ENCODE peak calls at places on chromosomes 6 and 20, in four cellular contexts. H is heart left ventricle, N is neural progenitor cell, K is cardiac muscle cell. U is an unnamed sample.

GRCh38 chr6:92826633-92827032 is 592.7 kb downstream of the EPHA7 start:
- DNase-seq in N (no peak), K (no peak), H (no peak), U (no peak)

GRCh38 chr6:15929685-15930084 is 199.2 kb upstream of the MYLIP start:
- DNase-seq in H (no peak), N (no peak), K (no peak), U (no peak)

GRCh38 chr6:54579011-54579410 is 267.6 kb upstream of the FAM83B start:
- DNase-seq in N (peak), K (no peak), H (no peak), U (no peak)

GRCh38 chr6:157861814-157862213 is 38.8 kb downstream of the SNX9 start:
- DNase-seq in H (no peak), K (no peak), N (no peak), U (no peak)

GRCh38 chr6:166487148-166487547 is 99.3 kb downstream of the RAMACL start:
- DNase-seq in H (no peak), N (no peak), K (no peak), U (no peak)

GRCh38 chr6:128725271-128726233 is 157.4 kb upstream of the LAMA2 start:
- DNase-seq in K (peak), H (peak), N (peak), U (no peak)

GRCh38 chr6:80610821-80611220 is 504.4 kb downstream of the BCKDHB start:
- DNase-seq in K (no peak), N (no peak), H (no peak), U (no peak)

GRCh38 chr6:41367700-41368099 is 32.3 kb downstream of the NCR2 start:
- DNase-seq in N (peak), H (peak), K (peak), U (peak)

GRCh38 chr6:50062051-50062450 is 12.3 kb upstream of the DEFB112 start:
- DNase-seq in N (peak), K (peak), H (no peak), U (no peak)

GRCh38 chr20:63522091-63522868 is 1.7 kb downstream of the PPDPF start:
- DNase-seq in K (no peak), H (peak), N (no peak), U (no peak)

GRCh38 chr6:27471365-27472115 is 1.4 kb downstream of the ZNF184 start:
- DNase-seq in H (no peak), K (no peak), N (no peak), U (no peak)

GRCh38 chr20:9460518-9460917 is 53.9 kb upstream of the LAMP5 start:
- DNase-seq in H (no peak), K (no peak), N (no peak), U (no peak)

GRCh38 chr6:51778666-51779065 is 308.7 kb downstream of the PKHD1 start:
- DNase-seq in N (no peak), H (no peak), K (no peak), U (no peak)

DNA sequence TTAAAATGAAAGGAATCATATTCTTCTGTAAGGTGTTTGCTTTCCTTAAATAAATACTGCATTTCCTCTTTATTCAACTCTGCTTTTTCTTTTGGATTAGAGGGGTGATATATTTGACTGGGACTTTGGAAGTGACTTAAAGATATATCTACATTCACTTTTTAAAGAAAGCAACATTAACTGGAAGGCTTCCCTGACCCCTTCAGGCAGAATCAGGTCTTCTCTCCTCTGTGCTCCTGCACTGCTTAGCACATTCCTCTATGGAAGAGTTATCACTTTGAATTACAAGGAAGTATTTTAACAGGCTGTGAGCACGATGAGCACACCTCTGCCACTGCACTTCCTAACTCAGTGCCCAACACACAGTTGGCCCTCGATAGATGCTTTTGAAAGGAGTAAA is 59.2 kb upstream of the POU3F2 start:
- DNase-seq in K (peak), H (no peak), N (peak), U (no peak)
- TF ChIP-seq CTCF in K (no peak), H (no peak), N (peak), U (no peak)

GRCh38 chr6:81889644-81890043 is 137.2 kb upstream of the TENT5A start:
- DNase-seq in H (no peak), N (no peak), K (no peak), U (no peak)
- H3K27ac ChIP-seq in H (no peak), N (no peak), K (no peak), U (no peak)

DNA sequence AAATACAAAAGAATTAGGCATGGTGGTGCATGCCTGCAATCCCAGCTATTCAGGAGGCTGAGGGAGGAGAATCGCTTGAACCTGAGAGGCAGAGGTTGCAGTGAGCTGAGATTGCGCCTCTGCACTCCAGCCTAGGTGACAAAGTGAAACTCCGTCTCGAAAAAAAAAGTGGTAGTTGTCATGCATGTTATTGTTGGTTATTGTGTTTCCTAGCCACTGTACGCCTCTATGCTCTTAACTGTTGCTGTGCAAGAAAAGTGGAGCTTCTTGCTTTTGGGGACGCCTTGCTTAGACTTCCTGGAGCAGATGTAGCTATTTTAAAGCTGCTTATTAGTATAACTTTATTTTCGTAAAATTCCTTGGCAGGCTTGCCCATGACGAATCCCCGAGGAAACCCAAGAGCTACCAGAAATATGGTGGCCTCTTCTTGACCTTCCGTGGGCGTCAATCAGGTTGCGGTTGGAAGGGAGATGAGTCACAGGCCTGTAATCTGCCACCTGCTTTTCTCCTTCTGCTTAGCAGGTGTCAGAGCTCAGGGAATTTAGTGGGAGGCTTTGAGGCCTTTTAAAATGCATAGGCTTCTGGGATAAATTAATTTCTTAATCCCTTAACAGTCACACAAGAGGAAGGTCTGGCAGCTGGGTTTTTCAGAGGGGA is 17.3 kb downstream of the GABRR2 start:
- DNase-seq in K (no peak), N (peak), H (peak), U (no peak)
- H3K4me3 ChIP-seq in K (no peak), N (no peak), H (no peak), U (no peak)

GRCh38 chr20:6140947-6141346 is 18.1 kb upstream of the FERMT1 start:
- DNase-seq in K (no peak), N (peak), H (no peak), U (no peak)
- TF ChIP-seq CTCF in K (peak), N (peak), H (no peak), U (no peak)

DNA sequence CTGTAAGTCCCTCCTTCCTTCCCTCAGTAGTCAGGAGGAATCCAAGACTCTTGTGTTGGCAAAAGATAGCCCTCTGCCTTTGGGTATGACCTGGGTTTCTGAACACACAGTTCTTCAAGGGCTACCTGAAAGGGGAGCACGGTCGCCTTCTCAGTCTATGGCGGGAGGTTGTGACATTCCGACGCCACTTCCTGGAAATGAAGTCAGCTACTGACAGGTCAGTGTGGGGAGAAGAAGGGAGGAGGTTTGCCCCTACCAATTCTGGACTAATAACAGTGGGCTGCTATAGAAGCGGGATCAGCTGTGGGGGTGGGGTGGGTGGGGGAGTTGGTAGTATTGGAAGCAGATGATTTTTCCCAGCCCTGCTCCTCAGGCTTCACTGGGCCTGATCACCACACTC is 11.5 kb downstream of the CEP250 start:
- DNase-seq in N (no peak), H (no peak), K (no peak), U (no peak)
- H3K27ac ChIP-seq in N (no peak), H (no peak), K (peak), U (no peak)

GRCh38 chr20:38920411-38920810 is 5.8 kb upstream of the FAM83D start:
- DNase-seq in H (no peak), N (no peak), K (no peak), U (no peak)

GRCh38 chr20:38918172-38918571 is 8.0 kb upstream of the FAM83D start:
- DNase-seq in N (no peak), H (no peak), K (no peak), U (no peak)

GRCh38 chr20:38920851-38921250 is 5.4 kb upstream of the FAM83D start:
- DNase-seq in N (no peak), K (no peak), H (no peak), U (no peak)

GRCh38 chr20:38915355-38915754 is 10.9 kb upstream of the FAM83D start:
- DNase-seq in N (no peak), K (no peak), H (no peak), U (no peak)

DNA sequence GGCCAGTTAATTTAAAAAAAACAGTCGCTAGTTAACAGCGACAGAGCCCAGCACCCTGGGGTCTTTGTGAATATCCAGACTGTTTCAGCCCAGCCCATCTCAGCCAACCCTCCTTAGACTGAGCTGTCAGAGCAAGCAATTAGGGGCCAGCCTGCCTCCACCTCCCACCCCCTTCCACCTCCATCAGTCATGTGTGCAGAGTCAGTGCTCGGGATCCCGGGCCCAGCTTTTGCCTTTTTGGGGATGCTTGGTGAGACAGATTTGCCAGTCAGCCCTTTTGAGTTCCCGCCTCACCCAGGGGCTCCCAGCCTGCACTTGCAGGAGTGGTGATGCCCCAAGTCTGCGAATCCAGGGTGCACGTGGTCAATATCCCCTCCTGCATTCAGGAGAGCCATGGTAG is 6.5 kb upstream of the FAM83D start:
- DNase-seq in H (no peak), K (no peak), N (peak), U (no peak)
- H3K4me3 ChIP-seq in H (no peak), K (no peak), N (no peak), U (no peak)

GRCh38 chr6:19712012-19712688 is 125.0 kb upstream of the ID4 start:
- DNase-seq in K (no peak), N (no peak), H (no peak), U (no peak)
- TF ChIP-seq CTCF in K (no peak), N (no peak), H (no peak), U (no peak)

DNA sequence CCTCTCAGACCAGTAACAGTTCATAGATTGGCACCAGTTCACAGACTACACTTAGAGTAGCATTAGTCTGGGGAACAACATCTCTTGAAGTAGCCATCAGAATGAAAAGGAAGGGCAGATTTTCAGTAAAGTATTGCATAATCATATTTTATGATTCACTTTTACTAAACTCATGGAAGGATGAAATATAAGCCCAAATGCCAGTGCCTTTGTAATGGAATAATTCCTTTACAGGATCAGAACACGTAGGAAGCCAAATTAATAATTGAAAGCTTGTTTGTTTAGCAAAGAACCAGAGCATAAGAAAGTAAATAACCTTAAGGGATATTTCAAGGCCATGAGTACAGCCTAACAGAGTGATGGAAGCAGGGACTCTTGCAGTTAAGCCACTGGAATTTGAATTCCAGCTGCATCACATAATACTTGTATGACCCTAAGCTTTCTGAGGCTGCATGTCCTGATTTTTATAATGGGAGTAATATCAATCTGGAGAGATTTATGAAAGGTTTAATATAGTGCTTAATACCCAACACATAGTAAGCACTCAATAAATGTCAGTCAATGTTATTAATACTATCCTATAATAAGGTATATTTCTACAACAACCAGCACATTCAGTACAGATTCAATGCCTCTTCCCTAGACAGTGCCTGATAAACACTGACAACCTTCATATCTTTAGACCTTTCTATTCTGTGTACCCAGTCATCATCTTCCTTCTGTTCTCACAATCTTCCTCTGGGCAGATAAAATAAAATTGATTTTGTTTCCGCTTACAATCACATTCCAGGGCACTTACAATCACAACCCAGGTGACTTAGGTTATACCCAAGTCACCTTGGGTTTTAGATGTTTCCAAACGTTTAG is 11.2 kb upstream of the LOC128125822 start:
- DNase-seq in K (no peak), N (no peak), H (no peak), U (no peak)
- H3K27ac ChIP-seq in K (no peak), N (no peak), H (no peak), U (no peak)

GRCh38 chr6:39929039-39929732 is 5.1 kb downstream of the MOCS1 start:
- DNase-seq in H (no peak), N (no peak), K (peak), U (no peak)

GRCh38 chr6:39929733-39930461 is 4.4 kb downstream of the MOCS1 start:
- DNase-seq in H (no peak), N (no peak), K (no peak), U (no peak)

GRCh38 chr6:39932386-39932785 is 1.9 kb downstream of the MOCS1 start:
- DNase-seq in H (no peak), K (no peak), N (no peak), U (no peak)

GRCh38 chr6:39931607-39932006 is 2.7 kb downstream of the MOCS1 start:
- DNase-seq in K (no peak), H (no peak), N (no peak), U (no peak)

DNA sequence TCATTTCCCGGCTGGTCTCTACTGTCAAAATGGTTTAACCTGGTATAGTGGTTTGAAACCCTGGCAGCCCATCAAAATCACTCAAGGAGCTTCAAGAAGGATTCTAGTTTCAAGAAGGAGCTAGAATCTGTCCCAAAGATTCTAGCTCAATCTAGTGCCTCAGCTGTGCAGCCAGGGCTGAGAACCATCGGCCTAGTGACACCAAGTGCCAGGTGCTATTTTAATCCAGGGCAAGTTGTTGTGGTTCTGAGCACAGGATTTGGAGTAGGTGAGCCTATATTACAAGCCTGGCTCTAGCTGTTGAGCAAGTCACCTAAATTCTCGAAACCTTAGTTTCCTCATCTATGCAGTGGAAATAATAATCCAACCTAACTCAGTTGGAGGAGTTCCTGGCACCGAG is 3.7 kb downstream of the MOCS1 start:
- DNase-seq in N (no peak), H (no peak), K (no peak), U (no peak)
- H3K4me3 ChIP-seq in N (no peak), H (no peak), K (no peak), U (no peak)